ENCODE peak calls at places on chromosome 11, in eight cellular contexts. H, O, P, Q, S, W, K and F are unnamed samples.

GRCh38 chr11:316031-316701 is 2.3 kb downstream of the IFITM1 start:
- DNase-seq in H (no peak), O (no peak), P (no peak), Q (no peak), S (no peak), W (no peak), K (no peak), F (peak)

GRCh38 chr11:7546324-7546791 is 32.6 kb downstream of the PPFIBP2 start:
- DNase-seq in H (no peak), O (no peak), P (no peak), Q (no peak), S (no peak), W (peak), K (no peak), F (no peak)

GRCh38 chr11:87769626-87770025 is 405.6 kb downstream of the RAB38 start:
- DNase-seq in H (no peak), O (no peak), P (no peak), Q (no peak), S (no peak), W (no peak), K (no peak), F (no peak)

GRCh38 chr11:32809313-32809712 is 14.9 kb upstream of the CCDC73 start:
- DNase-seq in H (peak), O (peak), P (peak), Q (peak), S (no peak), W (peak), K (peak), F (peak)

GRCh38 chr11:72613977-72614376 is 60.2 kb downstream of the PDE2A start:
- DNase-seq in H (no peak), O (no peak), P (no peak), Q (no peak), S (peak), W (no peak), K (no peak), F (peak)

GRCh38 chr11:121575250-121575962 is 122.6 kb upstream of the SORL1-AS1 start:
- DNase-seq in H (peak), O (no peak), P (no peak), Q (no peak), S (peak), W (no peak), K (no peak), F (no peak)

GRCh38 chr11:106656646-106657045 is 361.6 kb downstream of the GUCY1A2 start:
- DNase-seq in H (peak), O (no peak), P (no peak), Q (no peak), S (no peak), W (peak), K (no peak), F (no peak)

GRCh38 chr11:120020981-120021380 is 116.9 kb downstream of the TRIM29 start:
- DNase-seq in H (no peak), O (no peak), P (no peak), Q (no peak), S (no peak), W (no peak), K (no peak), F (no peak)

GRCh38 chr11:76554767-76555166 is 109.9 kb downstream of the EMSY start:
- DNase-seq in H (no peak), O (no peak), P (no peak), Q (no peak), S (no peak), W (no peak), K (no peak), F (no peak)

GRCh38 chr11:33773399-33774355 is 643 bp downstream of the FBXO3 start:
- DNase-seq in H (peak), O (no peak), P (no peak), Q (peak), S (no peak), W (peak), K (peak), F (peak)

GRCh38 chr11:118374729-118375128 is 15.3 kb downstream of the UBE4A start:
- DNase-seq in H (no peak), O (no peak), P (peak), Q (no peak), S (no peak), W (no peak), K (no peak), F (no peak)

GRCh38 chr11:8649361-8649760 is 33.1 kb downstream of the TRIM66 start:
- DNase-seq in H (peak), O (no peak), P (no peak), Q (peak), S (no peak), W (peak), K (no peak), F (no peak)

GRCh38 chr11:37442576-37442975 is 844.5 kb upstream of the RAG2 start:
- DNase-seq in H (peak), O (no peak), P (no peak), Q (no peak), S (no peak), W (no peak), K (no peak), F (no peak)

GRCh38 chr11:76660533-76661305 is 9.8 kb downstream of the LRRC32 start:
- DNase-seq in H (no peak), O (no peak), P (no peak), Q (no peak), S (no peak), W (no peak), K (no peak), F (peak)

GRCh38 chr11:102868359-102868758 is 6.4 kb downstream of the MMP12 start:
- DNase-seq in H (peak), O (peak), P (peak), Q (peak), S (no peak), W (peak), K (no peak), F (no peak)

GRCh38 chr11:118652681-118653181 is 26.7 kb downstream of the TREH start:
- DNase-seq in H (no peak), O (no peak), P (no peak), Q (no peak), S (peak), W (no peak), K (no peak), F (peak)